ENCODE peak calls at places on chromosomes 12 and 14, in five cellular contexts. A is transverse colon, I is endothelial cell, V is GOT3, U is hypothalamus. W is an unnamed sample.

GRCh38 chr12:96623155-96623554 is 133.8 kb downstream of the CFAP54 start:
- DNase-seq in I (no peak), V (no peak), A (no peak), U (no peak), W (no peak)

GRCh38 chr12:131014343-131014742 is 60.6 kb downstream of the ADGRD1 start:
- DNase-seq in A (no peak), U (no peak), V (no peak), I (no peak), W (no peak)

GRCh38 chr12:125340791-125341190 is 275.6 kb downstream of the AACS start:
- DNase-seq in U (no peak), V (peak), A (peak), I (no peak), W (peak)

GRCh38 chr14:94056579-94057308 is 24.3 kb downstream of the DDX24 start:
- DNase-seq in A (no peak), U (no peak), I (no peak), V (no peak), W (no peak)

GRCh38 chr12:78473136-78473535 is 391.4 kb upstream of the SYT1 start:
- DNase-seq in A (no peak), U (no peak), V (no peak), I (no peak), W (no peak)

GRCh38 chr14:20247651-20248246 is 8.7 kb downstream of the OR11H4 start:
- DNase-seq in V (no peak), A (no peak), I (no peak), U (no peak), W (no peak)

GRCh38 chr12:28253175-28253641 is 63.0 kb downstream of the CCDC91 start:
- DNase-seq in A (no peak), V (no peak), U (no peak), I (no peak), W (no peak)

GRCh38 chr12:16726879-16727278 is 120.9 kb upstream of the LMO3 start:
- DNase-seq in I (no peak), V (no peak), A (no peak), U (no peak), W (no peak)

W was measured in AG09319.